ENCODE peak calls at places on chromosomes 12 and 14, in ten cellular contexts. M is thoracic aorta, O is ovary, C is mammary epithelial cell, W is tibial artery, E is AG04450, Z is hepatocyte, P is choroid plexus epithelial cell, K is kidney, R is transverse colon. D is an unnamed sample.

GRCh38 chr12:116196226-116196625 is 81.3 kb downstream of the MED13L start:
- DNase-seq in K (no peak), P (no peak), W (no peak), O (no peak), R (no peak), E (no peak), M (no peak), Z (no peak), C (no peak), D (no peak)

GRCh38 chr12:48775991-48776649 is 12.8 kb downstream of the ADCY6 start:
- DNase-seq in C (no peak), W (no peak), P (no peak), K (peak), Z (no peak), O (no peak), R (no peak), E (no peak), M (no peak), D (no peak)

GRCh38 chr12:128131955-128132354 is 135.0 kb upstream of the TMEM132C start:
- DNase-seq in K (no peak), W (no peak), Z (no peak), E (no peak), C (no peak), P (no peak), O (no peak), R (no peak), M (no peak), D (no peak)

GRCh38 chr14:38931969-38932652 is 170.9 kb downstream of the SEC23A start:
- DNase-seq in W (no peak), P (no peak), K (no peak), E (no peak), R (no peak), M (no peak), Z (peak), O (no peak), C (peak), D (no peak)

GRCh38 chr12:48388430-48388829 is 37.7 kb upstream of the ZNF641 start:
- DNase-seq in Z (no peak), C (peak), W (no peak), P (peak), M (no peak), K (no peak), R (no peak), O (no peak), E (no peak), D (peak)

GRCh38 chr12:125185740-125186470 is 120.7 kb downstream of the AACS start:
- DNase-seq in P (peak), M (no peak), R (peak), O (peak), W (peak), E (no peak), C (peak), K (peak), Z (peak), D (peak)

GRCh38 chr12:2265461-2266167 is 212.8 kb downstream of the CACNA1C start:
- DNase-seq in P (peak), R (no peak), C (no peak), O (no peak), E (no peak), M (no peak), W (no peak), K (no peak), Z (no peak), D (peak)

GRCh38 chr14:65345264-65345663 is 67.3 kb upstream of the FUT8 start:
- DNase-seq in W (no peak), P (no peak), M (no peak), K (no peak), R (no peak), E (no peak), O (no peak), C (no peak), Z (no peak), D (no peak)

GRCh38 chr12:120496353-120497340 is 734 bp downstream of the DYNLL1 start:
- DNase-seq in W (peak), O (peak), R (peak), E (no peak), Z (peak), M (peak), K (peak), P (peak), C (peak), D (peak)

GRCh38 chr12:31246470-31246850 is 79.5 kb downstream of the SINHCAF start:
- DNase-seq in E (no peak), P (peak), K (no peak), W (no peak), R (no peak), C (peak), M (no peak), O (no peak), Z (no peak), D (no peak)

GRCh38 chr12:111398530-111398929 is 7.2 kb upstream of the SH2B3 start:
- DNase-seq in W (no peak), E (no peak), P (no peak), R (no peak), O (no peak), Z (no peak), M (no peak), C (no peak), K (no peak), D (no peak)

GRCh38 chr12:111394480-111394879 is 11.2 kb upstream of the SH2B3 start:
- DNase-seq in C (no peak), O (no peak), Z (no peak), P (no peak), M (no peak), K (no peak), E (no peak), R (no peak), W (no peak), D (no peak)

GRCh38 chr12:111395557-111396187 is 10.1 kb upstream of the SH2B3 start:
- DNase-seq in Z (no peak), C (no peak), W (no peak), O (no peak), K (no peak), E (no peak), R (no peak), M (no peak), P (no peak), D (no peak)

GRCh38 chr12:111393700-111394275 is 11.9 kb upstream of the SH2B3 start:
- DNase-seq in P (no peak), W (peak), K (no peak), M (no peak), R (peak), C (no peak), E (no peak), Z (no peak), O (no peak), D (no peak)

DNA sequence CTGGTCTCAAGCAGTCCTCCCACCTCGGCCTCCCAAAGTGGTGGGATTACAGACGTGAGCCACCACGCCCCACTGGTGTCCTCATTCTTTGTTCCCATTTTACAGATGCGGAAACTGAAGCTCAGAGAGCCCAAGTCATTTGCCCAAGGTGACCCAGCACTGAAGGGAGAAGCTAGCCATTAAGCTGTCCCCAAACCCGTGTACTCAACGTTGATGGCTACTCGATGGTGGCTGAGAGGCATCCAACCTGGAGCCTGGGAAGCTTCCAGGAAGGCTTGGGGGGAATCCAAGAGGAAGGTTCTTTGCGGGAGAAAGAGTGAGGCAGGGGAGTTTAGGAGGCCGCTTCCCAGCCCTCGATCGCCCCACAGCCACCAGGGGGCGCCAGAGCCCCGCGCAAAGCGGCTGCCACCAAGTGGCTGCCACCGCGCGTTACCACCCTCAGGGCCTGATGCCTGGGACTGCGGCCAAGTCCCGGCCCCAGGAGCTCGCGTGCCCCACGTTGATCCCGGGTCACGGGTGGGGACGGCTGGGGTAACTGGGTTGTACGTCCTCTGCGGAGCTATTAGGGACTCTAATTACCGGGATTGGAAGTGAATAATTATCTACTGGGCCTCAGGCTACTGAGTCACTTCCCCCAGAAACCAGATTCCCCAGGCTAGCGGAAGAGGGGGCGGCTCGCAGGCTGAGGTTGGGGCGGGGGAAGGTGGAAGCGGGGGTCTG is 8.8 kb upstream of the SH2B3 start:
- DNase-seq in K (peak), O (peak), W (peak), P (peak), M (peak), Z (peak), R (peak), E (peak), C (peak), D (peak)
- H3K4me3 ChIP-seq in K (no peak), O (no peak), W (peak), P (peak), M (peak), Z (no peak), R (no peak), E (peak), C (peak), D (peak)

DNA sequence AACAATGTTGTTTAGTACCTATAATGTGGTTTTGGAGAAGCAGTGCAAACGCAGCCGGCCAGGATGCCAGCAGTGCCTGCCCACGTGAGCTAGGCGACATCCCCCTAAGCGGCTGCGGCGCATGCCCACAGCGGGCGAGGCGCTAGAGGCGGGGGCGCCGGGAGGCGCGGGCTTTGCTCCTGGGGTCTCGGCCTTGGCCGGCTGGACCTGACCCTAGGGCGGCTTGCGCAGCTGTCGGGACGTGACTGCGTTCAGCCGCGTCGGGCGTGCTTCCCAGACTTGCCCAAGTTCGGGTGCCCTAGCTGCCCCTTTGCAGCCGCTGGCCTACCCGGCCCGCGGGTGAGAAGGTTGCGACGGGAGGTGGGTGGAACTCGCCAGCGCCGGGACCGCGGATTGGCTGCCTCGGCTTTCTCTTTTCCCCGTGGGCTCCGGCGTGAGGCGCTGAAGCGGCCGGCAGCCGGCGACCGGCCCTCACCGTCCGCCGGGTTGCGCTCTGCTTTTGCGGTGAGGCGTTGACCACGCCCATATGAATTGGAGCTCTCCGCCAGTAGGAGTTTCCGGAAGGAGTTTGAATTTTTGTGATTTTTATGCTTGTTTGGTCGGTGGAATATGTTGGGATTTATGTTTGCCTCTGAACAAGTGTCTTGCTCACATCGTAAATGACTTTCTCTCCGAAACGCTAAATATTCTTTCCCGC is at the start of gene TMEM19:
- DNase-seq in M (peak), Z (peak), C (peak), P (peak), W (peak), K (peak), E (peak), O (peak), R (peak), D (peak)
- TF ChIP-seq CTCF in M (no peak), Z (peak), C (peak), P (peak), W (no peak), K (peak), E (peak), O (no peak), R (no peak), D (peak)

GRCh38 chr12:4272014-4272975 is 1.3 kb upstream of the CCND2 start:
- DNase-seq in W (peak), M (no peak), O (peak), P (peak), Z (peak), C (peak), R (peak), K (peak), E (no peak), D (peak)
- H3K4me3 ChIP-seq in W (peak), M (peak), O (peak), P (peak), Z (peak), C (peak), R (peak), K (no peak), E (peak), D (peak)

GRCh38 chr12:69633061-69633460 is 22.4 kb upstream of the LRRC10 start:
- DNase-seq in W (no peak), C (no peak), R (no peak), K (no peak), Z (no peak), M (no peak), P (no peak), O (no peak), E (no peak), D (peak)

DNA sequence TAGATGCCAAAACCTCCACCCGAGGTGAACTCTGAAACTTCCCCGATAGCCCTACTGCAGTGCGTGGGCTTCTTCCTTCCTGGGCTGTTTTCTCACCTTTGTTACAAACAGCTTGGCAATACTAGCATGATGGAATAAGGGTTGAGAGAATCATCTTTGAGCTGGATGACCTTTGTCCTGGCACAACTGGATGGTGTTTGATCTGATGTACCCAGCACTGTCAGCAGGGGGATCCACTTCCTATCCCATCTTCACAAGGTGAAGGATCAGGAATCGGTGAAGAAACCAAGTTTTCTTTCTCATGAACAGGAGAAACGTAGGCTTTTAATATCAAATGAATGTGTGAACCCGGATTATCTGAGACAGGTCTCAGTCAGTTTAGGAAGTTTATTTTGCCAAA is 19.5 kb upstream of the LRRC10 start:
- DNase-seq in C (no peak), K (no peak), P (peak), E (no peak), R (no peak), O (no peak), Z (no peak), W (no peak), M (no peak), D (peak)
- TF ChIP-seq CTCF in C (peak), K (no peak), P (peak), E (peak), R (no peak), O (no peak), Z (no peak), W (no peak), M (no peak), D (peak)

GRCh38 chr14:60637490-60638452 is 11.5 kb downstream of the SIX1 start:
- DNase-seq in K (peak), E (no peak), W (no peak), Z (peak), R (no peak), C (no peak), P (peak), O (no peak), M (no peak), D (no peak)
- H3K4me3 ChIP-seq in K (no peak), E (peak), W (peak), Z (peak), R (no peak), C (peak), P (peak), O (peak), M (peak), D (peak)

DNA sequence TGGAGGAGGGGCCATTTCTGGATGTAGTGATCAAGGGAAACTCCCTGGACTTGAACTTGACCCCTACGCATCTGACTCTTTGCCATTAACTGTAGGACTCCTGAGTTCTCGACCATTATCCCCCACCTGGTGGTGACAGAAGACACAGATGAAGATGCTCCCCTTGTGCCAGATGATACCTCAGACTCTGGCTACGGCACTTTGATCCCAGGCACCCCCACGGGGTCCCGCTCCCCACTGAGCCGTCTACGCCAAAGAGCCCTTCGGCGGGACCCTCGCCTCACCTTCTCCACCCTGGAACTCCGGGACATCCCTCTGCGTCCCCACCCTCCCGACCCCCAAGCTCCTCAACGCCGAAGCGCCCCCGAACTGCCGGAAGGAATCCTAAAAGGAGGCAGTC is 14.7 kb downstream of the TNFRSF1A start:
- DNase-seq in W (no peak), Z (no peak), O (no peak), M (no peak), R (no peak), K (no peak), C (no peak), P (no peak), E (no peak), D (no peak)
- TF ChIP-seq CTCF in W (no peak), Z (no peak), O (no peak), M (no peak), R (no peak), K (no peak), C (no peak), P (no peak), E (no peak), D (no peak)

DNA sequence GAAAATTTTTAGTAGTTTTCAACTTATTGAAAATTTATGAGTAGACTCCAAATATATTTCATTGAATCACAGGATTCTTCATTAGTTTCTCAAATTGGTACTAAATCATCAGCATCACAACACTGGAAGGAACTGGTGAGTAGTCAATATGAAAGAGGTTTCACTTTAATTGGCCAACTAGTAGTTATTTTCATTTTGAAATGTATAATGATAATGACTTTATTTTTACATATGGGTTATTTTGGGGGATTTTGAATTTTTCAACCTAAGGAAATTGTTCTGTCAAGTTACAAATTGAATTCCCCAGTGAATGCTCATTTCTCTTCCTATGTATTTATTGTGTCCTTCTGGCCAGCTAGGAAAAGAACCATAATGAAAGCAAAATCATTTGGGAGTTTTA is 174.1 kb upstream of the ATP2B1 start:
- DNase-seq in Z (no peak), W (no peak), E (no peak), M (no peak), K (no peak), O (no peak), C (no peak), P (no peak), R (no peak), D (no peak)
- H3K4me3 ChIP-seq in Z (no peak), W (no peak), E (no peak), M (no peak), K (no peak), O (no peak), C (no peak), P (no peak), R (no peak), D (no peak)